ENCODE peak calls at places on chromosomes 5 and 9, in five cellular contexts. One of them, this sample, is unnamed.
A peak's percentile ranks its signal among the peaks of the same experiment; 100 is the strongest.

GRCh38 chr5:16929347-16929746 is 6.7 kb downstream of the MYO10 start:
- DNase-seq in CD8-positive, alpha-beta T cell: no peak
- DNase-seq in mucosa of descending colon: no peak
- DNase-seq in suprapubic skin: no peak
- DNase-seq in naive thymus-derived CD4-positive, alpha-beta T cell: no peak
- DNase-seq in this sample: no peak

GRCh38 chr5:821504-821903 is 29.3 kb downstream of the ZDHHC11 start:
- DNase-seq in naive thymus-derived CD4-positive, alpha-beta T cell: peak; percentile 6
- DNase-seq in CD8-positive, alpha-beta T cell: no peak
- DNase-seq in suprapubic skin: no peak
- DNase-seq in mucosa of descending colon: no peak
- DNase-seq in this sample: no peak

GRCh38 chr5:58072202-58072791 is 387.6 kb downstream of the PLK2 start:
- DNase-seq in naive thymus-derived CD4-positive, alpha-beta T cell: no peak
- DNase-seq in CD8-positive, alpha-beta T cell: no peak
- DNase-seq in suprapubic skin: no peak
- DNase-seq in mucosa of descending colon: no peak
- DNase-seq in this sample: no peak

GRCh38 chr5:43348964-43349363 is 35.8 kb upstream of the HMGCS1 start:
- DNase-seq in mucosa of descending colon: no peak
- DNase-seq in suprapubic skin: no peak
- DNase-seq in naive thymus-derived CD4-positive, alpha-beta T cell: no peak
- DNase-seq in CD8-positive, alpha-beta T cell: no peak
- DNase-seq in this sample: no peak

GRCh38 chr9:114474425-114474824 is 30.8 kb downstream of the WHRN start:
- DNase-seq in CD8-positive, alpha-beta T cell: no peak
- DNase-seq in suprapubic skin: no peak
- DNase-seq in mucosa of descending colon: no peak
- DNase-seq in naive thymus-derived CD4-positive, alpha-beta T cell: no peak
- DNase-seq in this sample: no peak

GRCh38 chr5:135066781-135067430 is 32.9 kb upstream of the PITX1 start:
- DNase-seq in naive thymus-derived CD4-positive, alpha-beta T cell: no peak
- DNase-seq in CD8-positive, alpha-beta T cell: no peak
- DNase-seq in mucosa of descending colon: no peak
- DNase-seq in suprapubic skin: no peak
- DNase-seq in this sample: peak; percentile 59

GRCh38 chr5:38434981-38435710 is 121.3 kb downstream of the LIFR start:
- DNase-seq in CD8-positive, alpha-beta T cell: no peak
- DNase-seq in naive thymus-derived CD4-positive, alpha-beta T cell: no peak
- DNase-seq in mucosa of descending colon: no peak
- DNase-seq in suprapubic skin: no peak
- DNase-seq in this sample: no peak

GRCh38 chr5:68898961-68899471 is 194.8 kb upstream of the SLC30A5 start:
- DNase-seq in naive thymus-derived CD4-positive, alpha-beta T cell: no peak
- DNase-seq in CD8-positive, alpha-beta T cell: no peak
- DNase-seq in mucosa of descending colon: no peak
- DNase-seq in suprapubic skin: no peak
- DNase-seq in this sample: no peak

GRCh38 chr5:39427633-39428032 is 2.9 kb upstream of the DAB2 start:
- DNase-seq in naive thymus-derived CD4-positive, alpha-beta T cell: no peak
- DNase-seq in CD8-positive, alpha-beta T cell: no peak
- DNase-seq in mucosa of descending colon: no peak
- DNase-seq in suprapubic skin: no peak
- DNase-seq in this sample: no peak

GRCh38 chr5:30100929-30101328 is 1092.6 kb upstream of the CDH6 start:
- DNase-seq in suprapubic skin: no peak
- DNase-seq in CD8-positive, alpha-beta T cell: no peak
- DNase-seq in mucosa of descending colon: no peak
- DNase-seq in naive thymus-derived CD4-positive, alpha-beta T cell: no peak
- DNase-seq in this sample: no peak

GRCh38 chr5:172800088-172800551 is 29.1 kb upstream of the DUSP1 start:
- DNase-seq in naive thymus-derived CD4-positive, alpha-beta T cell: no peak
- DNase-seq in suprapubic skin: no peak
- DNase-seq in CD8-positive, alpha-beta T cell: no peak
- DNase-seq in mucosa of descending colon: peak; percentile 80
- DNase-seq in this sample: peak; percentile 77

GRCh38 chr9:95206143-95206542 is 111.4 kb downstream of the FANCC start:
- DNase-seq in CD8-positive, alpha-beta T cell: no peak
- DNase-seq in mucosa of descending colon: no peak
- DNase-seq in suprapubic skin: no peak
- DNase-seq in naive thymus-derived CD4-positive, alpha-beta T cell: no peak
- DNase-seq in this sample: no peak

GRCh38 chr5:1159774-1160406 is 41.5 kb upstream of the SLC6A19 start:
- DNase-seq in naive thymus-derived CD4-positive, alpha-beta T cell: no peak
- DNase-seq in CD8-positive, alpha-beta T cell: no peak
- DNase-seq in suprapubic skin: no peak
- DNase-seq in mucosa of descending colon: no peak
- DNase-seq in this sample: no peak

GRCh38 chr9:113564804-113565237 is 101.3 kb downstream of the RGS3 start:
- DNase-seq in naive thymus-derived CD4-positive, alpha-beta T cell: no peak
- DNase-seq in mucosa of descending colon: peak; percentile 89
- DNase-seq in CD8-positive, alpha-beta T cell: no peak
- DNase-seq in suprapubic skin: no peak
- DNase-seq in this sample: peak; percentile 94

GRCh38 chr5:172801184-172801671 is 30.2 kb upstream of the DUSP1 start:
- DNase-seq in suprapubic skin: no peak
- DNase-seq in CD8-positive, alpha-beta T cell: no peak
- DNase-seq in mucosa of descending colon: no peak
- DNase-seq in naive thymus-derived CD4-positive, alpha-beta T cell: no peak
- DNase-seq in this sample: no peak

GRCh38 chr5:125484272-125485002 is 738.0 kb upstream of the ZNF608 start:
- DNase-seq in naive thymus-derived CD4-positive, alpha-beta T cell: no peak
- DNase-seq in CD8-positive, alpha-beta T cell: no peak
- DNase-seq in suprapubic skin: no peak
- DNase-seq in mucosa of descending colon: peak; percentile 69
- DNase-seq in this sample: peak; percentile 80

GRCh38 chr5:135064235-135064570 is 30.2 kb upstream of the PITX1 start:
- DNase-seq in mucosa of descending colon: no peak
- DNase-seq in CD8-positive, alpha-beta T cell: no peak
- DNase-seq in naive thymus-derived CD4-positive, alpha-beta T cell: no peak
- DNase-seq in suprapubic skin: no peak
- DNase-seq in this sample: peak; percentile 39

GRCh38 chr9:70477146-70477745 is 62.8 kb upstream of the KLF9 start:
- DNase-seq in mucosa of descending colon: no peak
- DNase-seq in suprapubic skin: no peak
- DNase-seq in naive thymus-derived CD4-positive, alpha-beta T cell: no peak
- DNase-seq in CD8-positive, alpha-beta T cell: no peak
- DNase-seq in this sample: no peak

GRCh38 chr5:72228957-72229356 is 91.1 kb downstream of the MRPS27 start:
- DNase-seq in mucosa of descending colon: no peak
- DNase-seq in suprapubic skin: no peak
- DNase-seq in CD8-positive, alpha-beta T cell: no peak
- DNase-seq in naive thymus-derived CD4-positive, alpha-beta T cell: no peak
- DNase-seq in this sample: no peak

GRCh38 chr5:169567079-169567478 is 16.5 kb upstream of the SPDL1 start:
- DNase-seq in mucosa of descending colon: no peak
- DNase-seq in CD8-positive, alpha-beta T cell: no peak
- DNase-seq in suprapubic skin: no peak
- DNase-seq in naive thymus-derived CD4-positive, alpha-beta T cell: no peak
- DNase-seq in this sample: no peak

GRCh38 chr5:176823869-176824412 is 13.6 kb downstream of the UNC5A start:
- DNase-seq in suprapubic skin: no peak
- DNase-seq in mucosa of descending colon: peak; percentile 27
- DNase-seq in CD8-positive, alpha-beta T cell: no peak
- DNase-seq in naive thymus-derived CD4-positive, alpha-beta T cell: no peak
- DNase-seq in this sample: no peak

GRCh38 chr5:105767265-105767664 is 1903.5 kb downstream of the EFNA5 start:
- DNase-seq in suprapubic skin: no peak
- DNase-seq in CD8-positive, alpha-beta T cell: no peak
- DNase-seq in mucosa of descending colon: no peak
- DNase-seq in naive thymus-derived CD4-positive, alpha-beta T cell: no peak
- DNase-seq in this sample: no peak

GRCh38 chr9:135135927-135136311 is 48.5 kb downstream of the OLFM1 start:
- DNase-seq in naive thymus-derived CD4-positive, alpha-beta T cell: no peak
- DNase-seq in suprapubic skin: no peak
- DNase-seq in CD8-positive, alpha-beta T cell: no peak
- DNase-seq in mucosa of descending colon: no peak
- DNase-seq in this sample: no peak

GRCh38 chr9:129566563-129567266 is 54.2 kb downstream of the C9orf50 start:
- DNase-seq in suprapubic skin: no peak
- DNase-seq in CD8-positive, alpha-beta T cell: no peak
- DNase-seq in naive thymus-derived CD4-positive, alpha-beta T cell: no peak
- DNase-seq in mucosa of descending colon: no peak
- DNase-seq in this sample: no peak

GRCh38 chr9:28774433-28775029 is 1201.2 kb upstream of the C9orf72 start:
- DNase-seq in CD8-positive, alpha-beta T cell: no peak
- DNase-seq in mucosa of descending colon: no peak
- DNase-seq in naive thymus-derived CD4-positive, alpha-beta T cell: no peak
- DNase-seq in suprapubic skin: no peak
- DNase-seq in this sample: no peak

GRCh38 chr5:89036166-89036565 is 153.2 kb upstream of the MEF2C start:
- DNase-seq in mucosa of descending colon: no peak
- DNase-seq in naive thymus-derived CD4-positive, alpha-beta T cell: no peak
- DNase-seq in CD8-positive, alpha-beta T cell: no peak
- DNase-seq in suprapubic skin: no peak
- DNase-seq in this sample: no peak

GRCh38 chr9:137301086-137301947 is 754 bp downstream of the NRARP start:
- DNase-seq in CD8-positive, alpha-beta T cell: no peak
- DNase-seq in suprapubic skin: no peak
- DNase-seq in mucosa of descending colon: peak; percentile 65
- DNase-seq in naive thymus-derived CD4-positive, alpha-beta T cell: no peak
- DNase-seq in this sample: peak; percentile 85

GRCh38 chr9:137019891-137020683 is 8.0 kb downstream of the ABCA2 start:
- DNase-seq in CD8-positive, alpha-beta T cell: no peak
- DNase-seq in mucosa of descending colon: no peak
- DNase-seq in suprapubic skin: no peak
- DNase-seq in naive thymus-derived CD4-positive, alpha-beta T cell: no peak
- DNase-seq in this sample: no peak

GRCh38 chr5:116360008-116360853 is 214.4 kb downstream of the SEMA6A start:
- DNase-seq in suprapubic skin: no peak
- DNase-seq in CD8-positive, alpha-beta T cell: no peak
- DNase-seq in mucosa of descending colon: no peak
- DNase-seq in naive thymus-derived CD4-positive, alpha-beta T cell: no peak
- DNase-seq in this sample: no peak

GRCh38 chr9:123073441-123073840 is 40.0 kb downstream of the GPR21 start:
- DNase-seq in CD8-positive, alpha-beta T cell: no peak
- DNase-seq in mucosa of descending colon: no peak
- DNase-seq in suprapubic skin: no peak
- DNase-seq in naive thymus-derived CD4-positive, alpha-beta T cell: no peak
- DNase-seq in this sample: no peak

GRCh38 chr5:166671818-166672217 is 1619.6 kb upstream of the WWC1 start:
- DNase-seq in naive thymus-derived CD4-positive, alpha-beta T cell: no peak
- DNase-seq in suprapubic skin: no peak
- DNase-seq in mucosa of descending colon: no peak
- DNase-seq in CD8-positive, alpha-beta T cell: no peak
- DNase-seq in this sample: no peak

GRCh38 chr9:115494958-115495690 is 377.2 kb upstream of the TNC start:
- DNase-seq in naive thymus-derived CD4-positive, alpha-beta T cell: no peak
- DNase-seq in suprapubic skin: no peak
- DNase-seq in mucosa of descending colon: no peak
- DNase-seq in CD8-positive, alpha-beta T cell: no peak
- DNase-seq in this sample: no peak

GRCh38 chr5:72565519-72566289 is 58.5 kb upstream of the ZNF366 start:
- DNase-seq in CD8-positive, alpha-beta T cell: no peak
- DNase-seq in naive thymus-derived CD4-positive, alpha-beta T cell: no peak
- DNase-seq in mucosa of descending colon: no peak
- DNase-seq in suprapubic skin: no peak
- DNase-seq in this sample: no peak

GRCh38 chr9:33742519-33742918 is 52.8 kb upstream of the PRSS3 start:
- DNase-seq in mucosa of descending colon: no peak
- DNase-seq in naive thymus-derived CD4-positive, alpha-beta T cell: no peak
- DNase-seq in CD8-positive, alpha-beta T cell: no peak
- DNase-seq in suprapubic skin: no peak
- DNase-seq in this sample: no peak

GRCh38 chr5:159456261-159456660 is 126.0 kb upstream of the IL12B start:
- DNase-seq in CD8-positive, alpha-beta T cell: no peak
- DNase-seq in mucosa of descending colon: no peak
- DNase-seq in naive thymus-derived CD4-positive, alpha-beta T cell: no peak
- DNase-seq in suprapubic skin: no peak
- DNase-seq in this sample: no peak

GRCh38 chr5:159458217-159458711 is 128.0 kb upstream of the IL12B start:
- DNase-seq in suprapubic skin: no peak
- DNase-seq in mucosa of descending colon: no peak
- DNase-seq in naive thymus-derived CD4-positive, alpha-beta T cell: no peak
- DNase-seq in CD8-positive, alpha-beta T cell: no peak
- DNase-seq in this sample: no peak

GRCh38 chr5:159459132-159459627 is 128.9 kb upstream of the IL12B start:
- DNase-seq in naive thymus-derived CD4-positive, alpha-beta T cell: no peak
- DNase-seq in suprapubic skin: no peak
- DNase-seq in CD8-positive, alpha-beta T cell: no peak
- DNase-seq in mucosa of descending colon: no peak
- DNase-seq in this sample: no peak

GRCh38 chr5:159459951-159460538 is 129.8 kb upstream of the IL12B start:
- DNase-seq in naive thymus-derived CD4-positive, alpha-beta T cell: no peak
- DNase-seq in mucosa of descending colon: no peak
- DNase-seq in suprapubic skin: no peak
- DNase-seq in CD8-positive, alpha-beta T cell: no peak
- DNase-seq in this sample: no peak

GRCh38 chr5:159456722-159457462 is 126.6 kb upstream of the IL12B start:
- DNase-seq in CD8-positive, alpha-beta T cell: no peak
- DNase-seq in mucosa of descending colon: no peak
- DNase-seq in suprapubic skin: no peak
- DNase-seq in naive thymus-derived CD4-positive, alpha-beta T cell: no peak
- DNase-seq in this sample: no peak
- H3K4me3 ChIP-seq in CD8-positive, alpha-beta T cell: no peak overlapping the region
- H3K4me3 ChIP-seq in mucosa of descending colon: no peak overlapping the region
- H3K4me3 ChIP-seq in suprapubic skin: no peak overlapping the region
- H3K4me3 ChIP-seq in naive thymus-derived CD4-positive, alpha-beta T cell: no peak overlapping the region
- H3K4me3 ChIP-seq in this sample: no peak overlapping the region

GRCh38 chr5:31285025-31285424 is 91.5 kb downstream of the CDH6 start:
- DNase-seq in suprapubic skin: no peak
- DNase-seq in naive thymus-derived CD4-positive, alpha-beta T cell: no peak
- DNase-seq in CD8-positive, alpha-beta T cell: no peak
- DNase-seq in mucosa of descending colon: no peak
- DNase-seq in this sample: no peak
- H3K4me1 ChIP-seq in suprapubic skin: peaks cover 3% of the 10 kb centered on the region
- H3K4me1 ChIP-seq in naive thymus-derived CD4-positive, alpha-beta T cell: no peaks in the 10 kb centered on the region
- H3K4me1 ChIP-seq in CD8-positive, alpha-beta T cell: no peaks in the 10 kb centered on the region
- H3K4me1 ChIP-seq in mucosa of descending colon: no peaks in the 10 kb centered on the region
- H3K4me1 ChIP-seq in this sample: peaks cover 3% of the 10 kb centered on the region

GRCh38 chr5:10077721-10078551 is 171.8 kb downstream of the ATPSCKMT start:
- DNase-seq in CD8-positive, alpha-beta T cell: no peak
- DNase-seq in mucosa of descending colon: no peak
- DNase-seq in suprapubic skin: no peak
- DNase-seq in naive thymus-derived CD4-positive, alpha-beta T cell: no peak
- DNase-seq in this sample: no peak
- H3K4me3 ChIP-seq in CD8-positive, alpha-beta T cell: no peak overlapping the region
- H3K4me3 ChIP-seq in mucosa of descending colon: no peak overlapping the region
- H3K4me3 ChIP-seq in suprapubic skin: no peak overlapping the region
- H3K4me3 ChIP-seq in naive thymus-derived CD4-positive, alpha-beta T cell: no peak overlapping the region
- H3K4me3 ChIP-seq in this sample: no peak overlapping the region

DNA sequence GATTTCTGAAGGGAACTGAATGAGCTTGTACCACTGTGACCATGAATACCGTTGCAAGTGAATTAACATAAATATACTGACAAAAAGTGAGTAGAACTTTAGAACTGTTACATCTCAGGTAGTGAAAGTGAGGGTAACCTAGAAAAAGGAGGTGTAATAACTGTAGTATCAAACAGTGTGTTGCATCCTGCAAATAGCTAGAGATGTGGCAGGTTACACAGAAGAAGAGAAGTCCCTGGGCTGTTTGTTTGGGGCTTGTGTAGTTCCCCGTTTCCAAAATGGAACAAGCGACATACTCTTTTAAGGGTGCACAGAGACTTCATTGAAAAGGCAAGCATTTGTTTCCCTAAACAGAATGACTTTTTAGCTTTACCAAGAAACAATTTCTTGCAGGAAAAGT is 214.8 kb downstream of the NR3C1 start:
- DNase-seq in CD8-positive, alpha-beta T cell: no peak
- DNase-seq in suprapubic skin: no peak
- DNase-seq in mucosa of descending colon: no peak
- DNase-seq in naive thymus-derived CD4-positive, alpha-beta T cell: no peak
- DNase-seq in this sample: no peak
- H3K4me1 ChIP-seq in CD8-positive, alpha-beta T cell: no peaks in the 10 kb centered on the region
- H3K4me1 ChIP-seq in suprapubic skin: peaks cover 5% of the 10 kb centered on the region
- H3K4me1 ChIP-seq in mucosa of descending colon: no peaks in the 10 kb centered on the region
- H3K4me1 ChIP-seq in naive thymus-derived CD4-positive, alpha-beta T cell: peaks cover 2% of the 10 kb centered on the region
- H3K4me1 ChIP-seq in this sample: no peaks in the 10 kb centered on the region